ENCODE peak calls at places on chromosome 10, in six cellular contexts. One of them, this sample, is unnamed.

GRCh38 chr10:48363617-48364355 is 57.3 kb downstream of the MAPK8 start:
- DNase-seq in HCT116: peak
- DNase-seq in OCI-LY7: peak
- DNase-seq in psoas muscle: peak
- DNase-seq in transverse colon: peak
- DNase-seq in neural progenitor cell: peak
- DNase-seq in this sample: no peak

GRCh38 chr10:132786529-132787252 is 744 bp upstream of the NKX6-2 start:
- DNase-seq in OCI-LY7: no peak
- DNase-seq in HCT116: no peak
- DNase-seq in transverse colon: no peak
- DNase-seq in neural progenitor cell: peak
- DNase-seq in psoas muscle: no peak
- DNase-seq in this sample: no peak

GRCh38 chr10:132532784-132533560 is 4.6 kb upstream of the INPP5A start:
- DNase-seq in HCT116: peak
- DNase-seq in neural progenitor cell: no peak
- DNase-seq in transverse colon: no peak
- DNase-seq in OCI-LY7: no peak
- DNase-seq in psoas muscle: no peak
- DNase-seq in this sample: no peak

GRCh38 chr10:90787906-90788491 is 69.8 kb downstream of the HTR7 start:
- DNase-seq in OCI-LY7: peak
- DNase-seq in transverse colon: peak
- DNase-seq in neural progenitor cell: peak
- DNase-seq in psoas muscle: no peak
- DNase-seq in HCT116: peak
- DNase-seq in this sample: no peak

GRCh38 chr10:86225098-86225782 is 141.4 kb downstream of the GRID1 start:
- DNase-seq in HCT116: no peak
- DNase-seq in transverse colon: no peak
- DNase-seq in psoas muscle: no peak
- DNase-seq in OCI-LY7: no peak
- DNase-seq in neural progenitor cell: no peak
- DNase-seq in this sample: no peak

GRCh38 chr10:80204193-80204714 is 1.1 kb downstream of the ANXA11 start:
- DNase-seq in neural progenitor cell: peak
- DNase-seq in transverse colon: peak
- DNase-seq in OCI-LY7: peak
- DNase-seq in psoas muscle: peak
- DNase-seq in HCT116: no peak
- DNase-seq in this sample: no peak

GRCh38 chr10:131874991-131875451 is 25.8 kb upstream of the PPP2R2D start:
- DNase-seq in neural progenitor cell: peak
- DNase-seq in psoas muscle: peak
- DNase-seq in HCT116: peak
- DNase-seq in OCI-LY7: peak
- DNase-seq in transverse colon: peak
- DNase-seq in this sample: no peak

GRCh38 chr10:80155696-80156215 is 23.2 kb downstream of the PLAC9 start:
- DNase-seq in HCT116: no peak
- DNase-seq in OCI-LY7: no peak
- DNase-seq in psoas muscle: no peak
- DNase-seq in neural progenitor cell: no peak
- DNase-seq in transverse colon: no peak
- DNase-seq in this sample: no peak

GRCh38 chr10:45155784-45156183 is 155.1 kb downstream of the ZNF22 start:
- DNase-seq in psoas muscle: no peak
- DNase-seq in OCI-LY7: no peak
- DNase-seq in neural progenitor cell: peak
- DNase-seq in transverse colon: no peak
- DNase-seq in HCT116: no peak
- DNase-seq in this sample: no peak

GRCh38 chr10:122650331-122650730 is 49.3 kb downstream of the C10orf120 start:
- DNase-seq in transverse colon: no peak
- DNase-seq in OCI-LY7: no peak
- DNase-seq in neural progenitor cell: no peak
- DNase-seq in HCT116: no peak
- DNase-seq in psoas muscle: no peak
- DNase-seq in this sample: no peak

GRCh38 chr10:114635797-114636550 is 22.1 kb downstream of the ABLIM1 start:
- DNase-seq in transverse colon: peak
- DNase-seq in psoas muscle: no peak
- DNase-seq in OCI-LY7: no peak
- DNase-seq in neural progenitor cell: no peak
- DNase-seq in HCT116: no peak
- DNase-seq in this sample: no peak

GRCh38 chr10:78925800-78926319 is 142.9 kb upstream of the ZMIZ1 start:
- DNase-seq in transverse colon: no peak
- DNase-seq in HCT116: no peak
- DNase-seq in psoas muscle: no peak
- DNase-seq in neural progenitor cell: no peak
- DNase-seq in OCI-LY7: no peak
- DNase-seq in this sample: no peak

GRCh38 chr10:34801066-34801738 is 13.9 kb downstream of the PARD3 start:
- DNase-seq in neural progenitor cell: no peak
- DNase-seq in transverse colon: peak
- DNase-seq in HCT116: no peak
- DNase-seq in psoas muscle: no peak
- DNase-seq in OCI-LY7: no peak
- DNase-seq in this sample: no peak

GRCh38 chr10:125204400-125204799 is 44.0 kb upstream of the CTBP2 start:
- DNase-seq in neural progenitor cell: no peak
- DNase-seq in HCT116: no peak
- DNase-seq in OCI-LY7: no peak
- DNase-seq in psoas muscle: no peak
- DNase-seq in transverse colon: no peak
- DNase-seq in this sample: no peak

GRCh38 chr10:80196270-80196949 is 8.9 kb downstream of the ANXA11 start:
- DNase-seq in neural progenitor cell: no peak
- DNase-seq in OCI-LY7: peak
- DNase-seq in psoas muscle: peak
- DNase-seq in transverse colon: peak
- DNase-seq in HCT116: peak
- DNase-seq in this sample: peak

GRCh38 chr10:123136806-123137642 is 1.3 kb downstream of the HMX3 start:
- DNase-seq in neural progenitor cell: peak
- DNase-seq in psoas muscle: no peak
- DNase-seq in transverse colon: no peak
- DNase-seq in OCI-LY7: no peak
- DNase-seq in HCT116: no peak
- DNase-seq in this sample: no peak

GRCh38 chr10:75967491-75967890 is 536.1 kb downstream of the LRMDA start:
- DNase-seq in psoas muscle: no peak
- DNase-seq in HCT116: no peak
- DNase-seq in neural progenitor cell: peak
- DNase-seq in transverse colon: no peak
- DNase-seq in OCI-LY7: no peak
- DNase-seq in this sample: no peak

GRCh38 chr10:76150139-76150885 is 718.9 kb downstream of the LRMDA start:
- DNase-seq in transverse colon: no peak
- DNase-seq in neural progenitor cell: peak
- DNase-seq in psoas muscle: no peak
- DNase-seq in HCT116: no peak
- DNase-seq in OCI-LY7: no peak
- DNase-seq in this sample: no peak

GRCh38 chr10:93435621-93436385 is 46.3 kb downstream of the MYOF start:
- DNase-seq in transverse colon: no peak
- DNase-seq in neural progenitor cell: peak
- DNase-seq in OCI-LY7: no peak
- DNase-seq in HCT116: no peak
- DNase-seq in psoas muscle: no peak
- DNase-seq in this sample: no peak

GRCh38 chr10:110414563-110415309 is 83.0 kb upstream of the DUSP5 start:
- DNase-seq in transverse colon: peak
- DNase-seq in psoas muscle: no peak
- DNase-seq in OCI-LY7: peak
- DNase-seq in HCT116: peak
- DNase-seq in neural progenitor cell: no peak
- DNase-seq in this sample: no peak

GRCh38 chr10:104501449-104501848 is 139.6 kb upstream of the SORCS3 start:
- DNase-seq in OCI-LY7: no peak
- DNase-seq in transverse colon: no peak
- DNase-seq in neural progenitor cell: no peak
- DNase-seq in psoas muscle: no peak
- DNase-seq in HCT116: no peak
- DNase-seq in this sample: no peak

GRCh38 chr10:132575320-132576201 is 38.0 kb downstream of the INPP5A start:
- DNase-seq in psoas muscle: no peak
- DNase-seq in transverse colon: no peak
- DNase-seq in neural progenitor cell: no peak
- DNase-seq in OCI-LY7: no peak
- DNase-seq in HCT116: no peak
- DNase-seq in this sample: no peak

DNA sequence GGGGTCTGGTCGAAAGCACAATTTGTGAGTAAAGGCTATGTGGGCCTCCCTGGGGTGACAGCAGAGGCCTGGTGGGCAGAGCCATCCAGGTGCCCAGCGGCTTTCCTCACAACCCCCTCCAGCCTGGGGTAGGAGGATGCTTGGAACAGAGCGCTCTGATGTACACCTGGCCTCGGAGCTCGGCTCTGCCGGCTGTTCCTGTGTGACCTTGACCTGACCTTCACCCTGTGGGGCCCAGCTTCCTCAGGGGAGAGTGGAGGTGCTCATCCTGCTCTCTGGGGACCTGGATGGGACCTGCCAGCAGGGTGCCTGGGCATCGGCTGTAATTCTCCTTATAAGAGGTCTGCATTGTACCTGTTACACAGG is 28.9 kb downstream of the RET start:
- DNase-seq in OCI-LY7: no peak
- DNase-seq in neural progenitor cell: no peak
- DNase-seq in transverse colon: no peak
- DNase-seq in psoas muscle: no peak
- DNase-seq in HCT116: no peak
- DNase-seq in this sample: no peak
- TF ChIP-seq CTCF in OCI-LY7: peak
- TF ChIP-seq CTCF in neural progenitor cell: no peak
- TF ChIP-seq CTCF in transverse colon: peak
- TF ChIP-seq CTCF in psoas muscle: no peak
- TF ChIP-seq CTCF in HCT116: no peak
- TF ChIP-seq CTCF in this sample: no peak

GRCh38 chr10:67471022-67471421 is 225.0 kb downstream of the CTNNA3 start:
- DNase-seq in psoas muscle: no peak
- DNase-seq in HCT116: no peak
- DNase-seq in OCI-LY7: no peak
- DNase-seq in neural progenitor cell: no peak
- DNase-seq in transverse colon: no peak
- DNase-seq in this sample: no peak
- H3K4me3 ChIP-seq in psoas muscle: no peak
- H3K4me3 ChIP-seq in HCT116: no peak
- H3K4me3 ChIP-seq in OCI-LY7: no peak
- H3K4me3 ChIP-seq in neural progenitor cell: no peak
- H3K4me3 ChIP-seq in transverse colon: no peak
- H3K4me3 ChIP-seq in this sample: no peak

GRCh38 chr10:11743461-11744338 is 1.5 kb downstream of the ECHDC3 start:
- DNase-seq in psoas muscle: no peak
- DNase-seq in neural progenitor cell: no peak
- DNase-seq in HCT116: no peak
- DNase-seq in transverse colon: no peak
- DNase-seq in OCI-LY7: no peak
- DNase-seq in this sample: no peak
- H3K27ac ChIP-seq in psoas muscle: peak
- H3K27ac ChIP-seq in neural progenitor cell: no peak
- H3K27ac ChIP-seq in HCT116: no peak
- H3K27ac ChIP-seq in transverse colon: no peak
- H3K27ac ChIP-seq in OCI-LY7: no peak
- H3K27ac ChIP-seq in this sample: peak

GRCh38 chr10:71747808-71748523 is 25.4 kb downstream of the VSIR start:
- DNase-seq in transverse colon: peak
- DNase-seq in OCI-LY7: peak
- DNase-seq in neural progenitor cell: no peak
- DNase-seq in HCT116: no peak
- DNase-seq in psoas muscle: no peak
- DNase-seq in this sample: no peak

GRCh38 chr10:71744897-71745658 is 25.5 kb upstream of the C10orf105 start:
- DNase-seq in neural progenitor cell: no peak
- DNase-seq in HCT116: no peak
- DNase-seq in psoas muscle: no peak
- DNase-seq in OCI-LY7: no peak
- DNase-seq in transverse colon: no peak
- DNase-seq in this sample: no peak

GRCh38 chr10:71745659-71746250 is 26.2 kb upstream of the C10orf105 start:
- DNase-seq in psoas muscle: no peak
- DNase-seq in neural progenitor cell: no peak
- DNase-seq in HCT116: no peak
- DNase-seq in OCI-LY7: no peak
- DNase-seq in transverse colon: no peak
- DNase-seq in this sample: no peak

GRCh38 chr10:71747039-71747807 is 26.1 kb downstream of the VSIR start:
- DNase-seq in neural progenitor cell: no peak
- DNase-seq in psoas muscle: no peak
- DNase-seq in transverse colon: no peak
- DNase-seq in OCI-LY7: no peak
- DNase-seq in HCT116: no peak
- DNase-seq in this sample: no peak

DNA sequence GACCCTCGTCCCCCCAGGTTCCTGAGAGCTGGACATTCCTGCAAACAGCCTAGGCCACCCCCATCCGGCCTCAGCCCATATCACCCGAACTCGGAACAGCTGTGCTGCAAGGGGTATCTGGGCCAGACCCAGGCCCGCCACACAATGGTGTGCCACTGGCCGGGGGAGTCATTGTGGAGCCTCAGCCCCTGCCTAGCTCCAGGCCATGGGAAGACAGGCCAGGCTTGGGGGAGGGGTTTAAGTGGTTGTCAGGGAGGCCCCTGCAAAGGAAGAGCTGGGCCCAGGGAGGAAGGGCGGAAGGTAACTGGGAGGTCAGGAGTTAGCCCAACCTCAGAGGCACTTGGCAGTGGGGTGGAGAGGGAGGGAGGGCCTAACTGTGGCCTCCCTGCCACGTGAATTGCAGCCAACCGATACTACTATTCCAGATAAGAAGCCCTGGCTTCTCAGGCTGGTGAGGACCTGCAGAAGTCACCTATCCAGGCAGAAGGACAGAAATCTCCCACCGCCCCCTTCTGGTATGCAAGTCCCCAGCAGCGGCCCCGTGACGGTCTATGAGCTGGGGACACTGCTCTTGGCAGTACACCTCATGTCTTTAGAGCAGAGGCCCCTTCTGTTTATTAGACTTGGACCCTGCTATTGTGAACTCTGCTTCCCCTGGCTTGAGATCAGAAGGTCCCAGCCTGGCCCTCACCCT is 26.8 kb downstream of the VSIR start:
- DNase-seq in neural progenitor cell: peak
- DNase-seq in HCT116: no peak
- DNase-seq in transverse colon: peak
- DNase-seq in psoas muscle: no peak
- DNase-seq in OCI-LY7: peak
- DNase-seq in this sample: no peak
- TF ChIP-seq CTCF in neural progenitor cell: peak
- TF ChIP-seq CTCF in HCT116: no peak
- TF ChIP-seq CTCF in transverse colon: no peak
- TF ChIP-seq CTCF in psoas muscle: no peak
- TF ChIP-seq CTCF in OCI-LY7: peak
- TF ChIP-seq CTCF in this sample: no peak

DNA sequence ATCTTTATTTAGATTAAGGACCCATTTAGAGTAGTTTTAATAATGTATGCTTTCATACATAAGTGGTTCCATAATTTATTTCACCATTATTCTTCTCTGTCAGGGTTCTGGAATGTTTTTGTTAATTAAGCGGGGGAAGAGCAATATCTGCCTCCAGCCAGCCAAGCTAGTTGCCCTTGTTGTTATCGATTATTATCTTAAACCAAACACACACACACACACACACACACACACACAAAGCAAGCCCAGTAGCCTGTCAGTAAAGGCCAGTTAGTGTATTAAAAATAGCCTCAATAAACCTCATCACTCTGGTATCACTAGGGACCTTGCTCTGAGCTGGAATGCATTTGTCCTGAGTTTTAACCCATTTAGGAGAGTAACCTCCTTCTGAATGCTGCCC is 131.0 kb downstream of the CELF2 start:
- DNase-seq in psoas muscle: no peak
- DNase-seq in neural progenitor cell: no peak
- DNase-seq in HCT116: no peak
- DNase-seq in OCI-LY7: no peak
- DNase-seq in transverse colon: no peak
- DNase-seq in this sample: no peak
- H3K4me3 ChIP-seq in psoas muscle: peak
- H3K4me3 ChIP-seq in neural progenitor cell: no peak
- H3K4me3 ChIP-seq in HCT116: no peak
- H3K4me3 ChIP-seq in OCI-LY7: no peak
- H3K4me3 ChIP-seq in transverse colon: no peak
- H3K4me3 ChIP-seq in this sample: no peak